ENCODE peak calls at places on chromosomes 11 and 22, in ten cellular contexts. R is kidney epithelial cell, T is MM.1S, Y is DND-41, L is prostate gland, D is fibroblast of lung, J is GM23248, Q is HCT116, W is right lobe of liver, M is ascending aorta. G is an unnamed sample.

GRCh38 chr11:66011239-66011784 is 496 bp upstream of the CST6 start:
- DNase-seq in Y (no peak), M (no peak), D (no peak), T (no peak), L (peak; percentile 28), J (peak; percentile 84), Q (peak; percentile 91), R (peak; percentile 89), W (no peak), G (no peak)

GRCh38 chr11:46917109-46918086 is 952 bp downstream of the LRP4 start:
- DNase-seq in T (no peak), Q (no peak), D (no peak), W (no peak), J (peak; percentile 24), L (no peak), R (no peak), Y (no peak), M (no peak), G (no peak)

GRCh38 chr11:16584569-16584968 is 153.9 kb upstream of the C11orf58 start:
- DNase-seq in T (no peak), Y (no peak), R (no peak), Q (no peak), M (no peak), L (no peak), W (no peak), D (no peak), J (no peak), G (no peak)

GRCh38 chr11:46200537-46201281 is 76.8 kb upstream of the CREB3L1 start:
- DNase-seq in M (no peak), Q (no peak), T (no peak), D (no peak), R (no peak), W (no peak), J (peak; percentile 83), Y (no peak), L (no peak), G (no peak)

GRCh38 chr11:47980907-47981621 is 705 bp downstream of the PTPRJ start:
- DNase-seq in R (no peak), M (no peak), D (peak; percentile 32), L (no peak), W (peak; percentile 68), J (peak; percentile 82), T (peak; percentile 21), Y (no peak), Q (no peak), G (peak; percentile 56)

GRCh38 chr22:26642465-26643367 is 14.7 kb upstream of the MIAT start:
- DNase-seq in T (peak; percentile 68), D (no peak), M (no peak), L (no peak), Q (no peak), J (no peak), Y (peak; percentile 94), R (no peak), W (peak; percentile 40), G (peak; percentile 62)

GRCh38 chr11:12224537-12224893 is 114.1 kb downstream of the MICAL2 start:
- DNase-seq in W (peak; percentile 62), D (peak; percentile 97), R (no peak), L (peak; percentile 69), Q (no peak), J (no peak), T (peak; percentile 90), M (peak; percentile 84), Y (peak; percentile 96), G (peak; percentile 62)

GRCh38 chr11:18907391-18907790 is 31.8 kb downstream of the MRGPRX1 start:
- DNase-seq in T (no peak), M (no peak), W (no peak), L (no peak), Q (no peak), D (no peak), Y (no peak), R (no peak), J (no peak), G (no peak)

DNA sequence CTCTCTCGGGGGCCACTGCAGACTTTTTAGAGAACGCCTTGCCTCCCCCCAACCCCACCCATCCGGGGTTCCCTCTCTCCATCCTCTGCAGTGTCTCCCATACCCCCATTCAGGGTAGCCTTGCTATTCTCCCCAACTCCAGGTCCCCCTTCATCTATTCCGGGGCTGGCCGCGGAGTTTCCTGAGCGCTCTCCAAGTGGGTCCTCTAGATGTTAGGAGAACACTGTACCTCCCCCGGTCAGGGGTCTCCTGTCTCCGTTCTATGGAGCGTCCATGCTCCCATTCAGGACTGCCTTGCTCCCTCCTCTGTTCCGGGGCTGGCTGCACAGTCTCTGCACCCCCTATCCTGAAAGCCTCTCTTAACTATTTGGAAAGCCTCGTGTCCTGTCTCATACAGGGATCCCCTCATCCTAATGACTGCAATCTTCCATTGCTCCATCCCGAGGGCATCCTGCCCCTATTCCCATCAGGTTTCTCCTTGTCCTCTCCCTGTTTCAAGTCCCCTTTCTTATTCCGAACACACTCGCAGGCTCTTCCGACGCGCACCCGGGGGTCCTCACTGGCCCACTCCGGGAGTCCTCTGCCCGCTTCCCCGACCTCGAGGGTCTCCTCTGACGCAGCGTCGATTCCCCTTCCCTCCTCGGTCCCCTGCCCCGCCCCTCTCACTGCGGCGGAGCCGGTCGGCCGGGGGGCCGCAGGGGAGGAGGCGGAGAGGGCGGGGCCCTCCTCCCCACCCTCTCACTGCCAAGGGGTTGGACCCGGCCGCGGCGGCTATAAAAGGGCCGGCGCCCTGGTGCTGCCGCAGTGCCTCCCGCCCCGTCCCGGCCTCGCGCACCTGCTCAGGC is at the start of gene NEFH:
- DNase-seq in J (no peak), M (no peak), L (no peak), Q (no peak), D (no peak), W (no peak), T (no peak), Y (no peak), R (no peak), G (no peak)
- H3K27me3 ChIP-seq in J (peaks cover 42% of the 10 kb centered on the region), M (peaks cover 7% of the 10 kb centered on the region), L (peaks cover 7% of the 10 kb centered on the region), Q (no peaks in the 10 kb centered on the region), D (peaks cover 38% of the 10 kb centered on the region), W (peaks cover 17% of the 10 kb centered on the region), T (peaks cover 26% of the 10 kb centered on the region), Y (no peaks in the 10 kb centered on the region), R (peaks cover 70% of the 10 kb centered on the region), G (no peaks in the 10 kb centered on the region)

DNA sequence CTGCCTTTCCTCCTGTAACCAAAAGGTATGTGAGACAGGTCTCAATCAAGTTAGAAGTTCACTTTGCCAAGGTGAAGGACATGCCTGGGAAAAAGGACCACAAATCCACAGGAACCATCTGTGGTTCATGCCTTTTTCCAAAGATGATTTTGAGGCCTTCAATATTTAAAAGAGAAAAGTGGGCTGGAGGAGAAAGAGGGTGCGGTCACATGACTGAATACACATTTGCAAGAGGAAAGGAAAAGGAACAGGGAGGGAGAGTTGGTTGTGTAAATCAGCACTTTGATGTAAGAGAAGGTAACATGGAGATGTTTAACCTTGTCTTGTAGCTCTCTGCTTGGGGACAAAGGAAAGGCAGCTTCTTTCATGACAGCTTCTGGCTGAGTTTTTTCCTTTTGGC is 21.2 kb downstream of the MOV10L1 start:
- DNase-seq in D (no peak), R (no peak), Y (no peak), J (no peak), T (no peak), M (no peak), Q (no peak), W (no peak), L (no peak), G (no peak)
- H3K27me3 ChIP-seq in D (no peaks in the 10 kb centered on the region), R (no peaks in the 10 kb centered on the region), Y (peaks cover 15% of the 10 kb centered on the region), J (no peaks in the 10 kb centered on the region), T (peaks cover 48% of the 10 kb centered on the region), M (no peaks in the 10 kb centered on the region), Q (no peaks in the 10 kb centered on the region), W (no peaks in the 10 kb centered on the region), L (no peaks in the 10 kb centered on the region), G (no peaks in the 10 kb centered on the region)

DNA sequence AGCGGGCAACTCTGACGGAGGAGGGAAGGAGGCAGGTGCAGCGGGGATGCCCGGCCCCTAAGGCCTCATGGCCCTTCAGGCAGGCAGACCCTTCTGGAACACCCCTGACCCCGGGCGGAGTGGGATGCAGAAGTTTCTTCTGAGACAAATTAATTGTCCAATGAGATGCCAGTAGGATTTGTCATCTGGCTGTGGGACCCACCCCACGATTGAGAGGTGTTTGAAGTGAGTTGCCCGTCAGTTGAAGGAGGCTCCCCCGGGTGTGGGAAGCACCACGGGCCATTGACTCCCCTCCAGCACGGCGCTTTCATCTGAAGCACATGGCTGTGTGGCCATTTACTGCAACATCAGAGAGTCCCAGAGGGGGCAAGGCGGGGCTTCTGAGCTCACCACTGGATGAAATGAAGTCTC is 527.8 kb downstream of the BRD1 start:
- DNase-seq in M (no peak), W (no peak), T (no peak), Q (no peak), R (no peak), L (no peak), D (no peak), J (no peak), Y (no peak), G (no peak)
- H3K27me3 ChIP-seq in M (no peaks in the 10 kb centered on the region), W (no peaks in the 10 kb centered on the region), T (peaks cover 87% of the 10 kb centered on the region), Q (no peaks in the 10 kb centered on the region), R (peaks cover under 1% of the 10 kb centered on the region), L (peaks cover 10% of the 10 kb centered on the region), D (no peaks in the 10 kb centered on the region), J (no peaks in the 10 kb centered on the region), Y (no peaks in the 10 kb centered on the region), G (no peaks in the 10 kb centered on the region)

DNA sequence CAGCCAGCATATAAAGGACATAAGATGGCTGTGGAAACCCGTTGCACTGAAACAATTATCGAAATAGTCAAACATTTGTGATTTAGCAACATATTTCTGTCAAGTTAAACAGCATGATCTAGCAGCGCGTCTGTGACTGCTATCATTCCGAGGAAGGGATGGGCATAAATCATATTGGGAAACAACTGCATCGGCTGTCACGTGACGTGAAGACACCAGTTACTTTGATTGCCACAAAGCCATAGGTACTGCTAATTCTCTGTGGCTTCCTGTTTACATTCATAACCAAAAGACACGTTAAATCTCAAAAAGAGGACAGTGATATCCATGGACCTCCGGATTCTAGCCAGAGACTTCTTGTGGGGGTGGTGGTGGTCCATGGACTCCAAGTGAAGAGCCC is 87.8 kb downstream of the CACNA1I start:
- DNase-seq in T (no peak), Q (no peak), M (no peak), W (no peak), R (no peak), L (no peak), D (no peak), J (no peak), Y (no peak), G (no peak)
- H3K27me3 ChIP-seq in T (peaks cover 92% of the 10 kb centered on the region), Q (no peaks in the 10 kb centered on the region), M (peaks cover 8% of the 10 kb centered on the region), W (peaks cover 22% of the 10 kb centered on the region), R (peaks cover 84% of the 10 kb centered on the region), L (peaks cover 17% of the 10 kb centered on the region), D (peaks cover 26% of the 10 kb centered on the region), J (peaks cover 57% of the 10 kb centered on the region), Y (no peaks in the 10 kb centered on the region), G (peaks cover 4% of the 10 kb centered on the region)

G was measured in GM06990.